ENCODE peak calls at places on chromosomes 16 and 17, in four cellular contexts. S is HepG2, U is A549, K is H1. G is an unnamed sample.

GRCh38 chr17:58229881-58230280 is 8.5 kb upstream of the LPO start:
- DNase-seq in S (no peak), U (no peak), K (no peak), G (no peak)

GRCh38 chr17:37488009-37488604 is 1.6 kb upstream of the DUSP14 start:
- DNase-seq in S (peak), U (peak), K (no peak), G (peak)

GRCh38 chr16:70789231-70789926 is 11.6 kb downstream of the VAC14 start:
- DNase-seq in S (no peak), U (peak), K (peak), G (no peak)

GRCh38 chr16:13999071-13999894 is 71.8 kb upstream of the MRTFB start:
- DNase-seq in S (no peak), U (no peak), K (no peak), G (no peak)

GRCh38 chr17:34125010-34125409 is 130.1 kb upstream of the CCL2 start:
- DNase-seq in S (no peak), U (no peak), K (peak), G (no peak)

GRCh38 chr16:61820398-61820797 is 215.8 kb downstream of the CDH8 start:
- DNase-seq in S (no peak), U (no peak), K (no peak), G (no peak)

GRCh38 chr17:46765491-46765890 is 53.0 kb downstream of the WNT3 start:
- DNase-seq in S (no peak), U (no peak), K (peak), G (no peak)

GRCh38 chr16:1163567-1164055 is 10.7 kb downstream of the CACNA1H start:
- DNase-seq in S (no peak), U (no peak), K (no peak), G (no peak)

GRCh38 chr17:83151056-83151441 is 71.6 kb downstream of the METRNL start:
- DNase-seq in S (no peak), U (no peak), K (no peak), G (no peak)

GRCh38 chr16:15073101-15073500 is 17.2 kb upstream of the NTAN1 start:
- DNase-seq in S (no peak), U (no peak), K (no peak), G (no peak)

GRCh38 chr16:86033016-86033474 is 134.1 kb downstream of the IRF8 start:
- DNase-seq in S (no peak), U (no peak), K (no peak), G (no peak)

GRCh38 chr16:23754594-23755483 is at the start of gene CHP2:
- DNase-seq in S (no peak), U (no peak), K (no peak), G (peak)

GRCh38 chr17:3892095-3892998 is 506 bp downstream of the CAMKK1 start:
- DNase-seq in S (peak), U (peak), K (peak), G (peak)

GRCh38 chr16:3503513-3503912 is 2.7 kb downstream of the CLUAP1 start:
- DNase-seq in S (no peak), U (no peak), K (no peak), G (no peak)

GRCh38 chr16:307691-308312 is 24.8 kb downstream of the PDIA2 start:
- DNase-seq in S (no peak), U (no peak), K (no peak), G (no peak)

GRCh38 chr16:50584033-50584722 is 36.0 kb downstream of the NKD1 start:
- DNase-seq in S (no peak), U (no peak), K (no peak), G (peak)

GRCh38 chr17:82195675-82196258 is 16.9 kb downstream of the CCDC57 start:
- DNase-seq in S (no peak), U (no peak), K (no peak), G (no peak)

DNA sequence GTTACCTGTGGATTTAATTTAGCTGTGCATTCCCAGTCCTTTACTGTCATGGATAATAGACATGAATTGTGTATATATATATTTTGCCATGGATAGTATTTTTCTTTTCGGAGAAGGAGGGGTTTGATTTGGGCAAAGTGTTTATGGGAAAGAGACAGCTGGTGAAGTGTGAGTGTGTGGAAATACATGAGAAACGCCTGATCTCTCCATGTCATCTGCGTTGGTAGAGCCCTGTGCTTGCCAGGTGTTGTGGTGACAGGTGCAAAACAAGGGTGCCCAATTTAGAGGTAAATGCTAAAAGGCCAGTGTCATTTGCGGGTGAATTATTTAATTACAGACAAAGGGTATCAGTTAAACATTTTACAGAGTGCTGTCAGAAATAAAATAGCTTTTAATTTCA is 23.4 kb downstream of the NDEL1 start:
- DNase-seq in S (no peak), U (no peak), K (no peak), G (no peak)
- TF ChIP-seq RNF2 in S (no peak), U (no peak), K (no peak), G (no peak)

GRCh38 chr17:61555127-61555531 is 35.9 kb downstream of the NACA2 start:
- DNase-seq in S (no peak), U (no peak), K (no peak), G (no peak)

GRCh38 chr17:61554209-61554608 is 36.8 kb downstream of the NACA2 start:
- DNase-seq in S (no peak), U (no peak), K (no peak), G (no peak)

GRCh38 chr17:61547113-61547512 is 43.9 kb downstream of the NACA2 start:
- DNase-seq in S (no peak), U (no peak), K (no peak), G (no peak)

GRCh38 chr17:61556224-61557188 is 34.5 kb downstream of the NACA2 start:
- DNase-seq in S (no peak), U (no peak), K (no peak), G (no peak)

GRCh38 chr17:61551255-61551742 is 39.7 kb downstream of the NACA2 start:
- DNase-seq in S (peak), U (peak), K (no peak), G (peak)
- TF ChIP-seq RNF2 in S (no peak), U (no peak), K (no peak), G (no peak)

DNA sequence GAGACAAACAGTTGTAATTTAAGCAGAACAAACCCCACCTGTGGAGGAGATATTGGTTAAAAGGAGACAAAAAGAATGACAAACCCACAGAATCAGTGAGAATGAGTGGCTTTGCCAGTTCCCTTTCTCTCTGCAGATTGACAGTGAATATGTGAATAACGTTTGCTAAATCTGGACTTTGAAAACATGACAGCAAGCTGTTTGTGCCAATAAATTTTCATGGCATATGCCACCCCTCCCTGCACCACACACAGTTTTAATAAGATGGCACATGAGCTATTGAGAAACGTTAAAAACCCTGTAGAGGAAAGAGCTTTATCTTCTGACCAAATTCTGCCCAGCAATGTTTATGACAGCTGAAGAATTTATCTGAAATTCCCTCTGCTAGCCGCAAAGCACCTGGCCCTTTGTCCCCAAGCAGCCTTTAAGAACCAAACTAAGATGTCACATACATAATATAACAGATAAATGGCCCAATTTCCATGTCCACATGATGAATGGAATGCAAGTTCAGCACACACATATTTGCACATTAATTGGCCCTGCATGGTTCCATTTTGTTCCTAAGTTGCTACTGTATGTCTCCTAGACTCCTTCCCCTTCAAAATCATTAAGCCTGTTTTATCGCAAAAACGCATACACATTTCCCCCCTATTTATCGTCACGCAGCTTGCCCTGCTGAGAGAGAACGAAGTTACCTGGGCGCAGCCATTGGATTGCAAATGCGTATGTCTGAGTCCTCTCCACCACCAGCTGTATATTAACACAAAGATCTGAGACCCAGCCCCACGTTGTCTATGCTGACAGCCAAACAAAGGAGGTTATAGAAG is 773.5 kb upstream of the EEF2KMT start:
- DNase-seq in S (no peak), U (no peak), K (no peak), G (no peak)
- TF ChIP-seq RNF2 in S (no peak), U (no peak), K (no peak), G (no peak)

GRCh38 chr16:47921535-47921934 is 234.3 kb downstream of the ABCC12 start:
- DNase-seq in S (no peak), U (no peak), K (no peak), G (no peak)

GRCh38 chr16:47920709-47921108 is 235.1 kb downstream of the ABCC12 start:
- DNase-seq in S (no peak), U (peak), K (no peak), G (no peak)

GRCh38 chr16:47917118-47917517 is 238.7 kb downstream of the ABCC12 start:
- DNase-seq in S (no peak), U (no peak), K (no peak), G (no peak)

GRCh38 chr16:47916266-47916665 is 239.5 kb downstream of the ABCC12 start:
- DNase-seq in S (no peak), U (no peak), K (no peak), G (no peak)
- TF ChIP-seq RNF2 in S (no peak), U (no peak), K (no peak), G (no peak)

GRCh38 chr16:47129755-47130435 is 13.8 kb downstream of the NETO2 start:
- DNase-seq in S (no peak), U (no peak), K (no peak), G (no peak)
- TF ChIP-seq RNF2 in S (no peak), U (no peak), K (no peak), G (no peak)

GRCh38 chr17:79989106-79989835 is 46.4 kb downstream of the TBC1D16 start:
- DNase-seq in S (no peak), U (no peak), K (no peak), G (no peak)
- TF ChIP-seq RNF2 in S (no peak), U (no peak), K (no peak), G (no peak)

DNA sequence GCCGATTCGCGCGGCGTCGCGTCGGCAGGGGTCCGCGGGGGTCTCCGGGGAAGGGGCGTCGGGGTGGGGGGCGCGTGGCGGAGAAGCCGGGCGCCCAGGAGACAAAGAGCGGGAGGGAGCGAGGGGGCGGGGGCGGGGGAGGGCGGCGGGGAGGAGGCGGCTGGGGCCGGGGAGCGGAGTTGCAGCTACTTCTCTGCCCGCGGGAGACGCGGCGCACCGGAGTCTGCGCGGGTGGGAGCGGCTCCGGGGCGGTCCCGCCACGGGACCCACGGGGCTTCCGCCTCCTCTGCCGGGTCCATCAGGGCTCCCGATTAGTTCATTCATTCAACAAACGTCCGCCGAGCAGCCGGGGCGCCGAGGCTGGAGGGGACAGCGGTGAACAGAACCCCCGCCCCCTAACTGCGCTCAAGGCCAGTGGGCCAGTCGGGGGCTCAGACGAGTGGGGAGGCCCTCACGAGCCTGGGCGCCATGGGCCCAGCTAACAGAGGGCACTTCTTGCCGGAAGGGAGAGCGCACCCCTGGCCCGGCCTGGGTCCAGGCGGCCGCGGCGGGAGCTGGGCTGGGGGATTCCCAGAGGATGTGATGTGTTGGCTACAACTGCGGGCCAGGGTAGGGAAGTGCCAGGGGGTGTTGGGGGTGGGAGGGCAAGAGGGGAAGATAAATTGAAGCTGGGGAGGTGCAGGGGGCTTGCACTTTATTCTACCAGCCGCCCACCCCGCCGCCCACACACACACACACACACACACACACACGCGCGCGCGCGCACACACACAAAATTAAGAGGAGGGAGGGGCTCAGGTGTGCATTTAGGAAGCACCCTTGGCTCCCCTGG is at the start of gene SAMD14:
- DNase-seq in S (no peak), U (peak), K (no peak), G (peak)
- TF ChIP-seq RNF2 in S (no peak), U (no peak), K (no peak), G (no peak)

GRCh38 chr17:27538156-27538955 is 82.1 kb downstream of the KSR1 start:
- DNase-seq in S (no peak), U (no peak), K (no peak), G (no peak)

GRCh38 chr17:27533874-27534815 is 77.9 kb downstream of the KSR1 start:
- DNase-seq in S (no peak), U (no peak), K (no peak), G (no peak)

GRCh38 chr17:27535178-27535928 is 79.1 kb downstream of the KSR1 start:
- DNase-seq in S (no peak), U (no peak), K (no peak), G (peak)

GRCh38 chr17:27536781-27537180 is 80.5 kb downstream of the KSR1 start:
- DNase-seq in S (no peak), U (no peak), K (no peak), G (no peak)

DNA sequence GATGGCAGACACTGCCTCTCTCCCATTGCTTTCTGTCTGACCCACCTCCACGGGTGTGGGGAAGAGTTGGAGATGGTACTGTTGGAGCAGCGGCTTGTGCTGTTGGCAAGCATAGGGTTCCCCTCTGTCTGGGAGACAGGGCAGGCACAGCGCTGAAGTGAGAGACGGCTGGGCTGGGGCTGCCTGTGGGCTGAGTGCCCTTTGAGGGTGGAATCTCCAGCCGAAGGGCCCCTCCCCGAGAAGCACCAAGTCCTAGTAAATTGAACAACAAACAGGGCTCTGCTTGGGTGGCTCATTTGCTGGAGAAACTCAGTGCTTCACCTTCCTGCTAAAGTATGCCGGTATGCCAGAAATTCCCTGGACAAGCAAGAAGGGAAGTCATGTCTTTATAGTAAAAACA is 79.7 kb downstream of the KSR1 start:
- DNase-seq in S (no peak), U (no peak), K (no peak), G (no peak)
- TF ChIP-seq RNF2 in S (no peak), U (no peak), K (no peak), G (no peak)

DNA sequence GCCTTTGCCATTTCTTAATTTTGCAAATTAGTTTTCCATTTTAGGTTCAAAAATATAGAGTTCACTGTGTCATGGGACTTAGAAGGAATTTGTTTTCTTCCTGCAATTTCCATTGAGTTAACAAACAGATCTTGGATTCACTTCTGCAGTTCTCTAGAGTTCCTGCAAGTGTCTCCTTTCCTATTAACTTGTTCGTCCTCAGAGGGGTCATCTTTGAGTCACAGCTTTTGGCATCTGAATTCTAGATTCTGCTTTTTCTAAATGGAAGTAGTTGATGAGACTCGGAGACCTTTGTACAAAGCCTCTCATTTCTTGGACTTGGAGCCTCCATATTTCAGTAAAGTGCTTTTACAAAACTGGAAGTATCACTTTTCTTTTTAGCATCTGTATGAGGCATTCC is 323.3 kb downstream of the BCAS3 start:
- DNase-seq in S (peak), U (no peak), K (no peak), G (no peak)
- TF ChIP-seq RNF2 in S (no peak), U (no peak), K (no peak), G (no peak)

G was measured in K562.